ENCODE peak calls at places on chromosome 18, in nine cellular contexts. P is psoas muscle, V is coronary artery, X is mammary epithelial cell, U is A549, Z is heart left ventricle, K is cardiac muscle cell, B is PC-9, L is testis. W is an unnamed sample.

GRCh38 chr18:7370375-7370774 is 139.5 kb downstream of the LRRC30 start:
- DNase-seq in V (no peak), Z (no peak), P (peak; percentile 59), K (peak; percentile 46), L (peak; percentile 50), U (no peak), X (no peak), B (no peak), W (no peak)

GRCh38 chr18:71665131-71665530 is 879.0 kb downstream of the CBLN2 start:
- DNase-seq in K (no peak), L (no peak), V (no peak), X (no peak), U (no peak), P (no peak), Z (no peak), B (no peak), W (no peak)

GRCh38 chr18:582465-582864 is 2.3 kb downstream of the CETN1 start:
- DNase-seq in L (peak; percentile 20), V (no peak), Z (no peak), U (no peak), K (peak; percentile 32), P (no peak), X (no peak), B (no peak), W (peak; percentile 23)

GRCh38 chr18:53771664-53772063 is 452.8 kb downstream of the MBD2 start:
- DNase-seq in B (no peak), L (no peak), Z (no peak), U (no peak), V (no peak), K (no peak), P (no peak), X (no peak), W (no peak)

GRCh38 chr18:7272268-7273049 is 41.6 kb downstream of the LRRC30 start:
- DNase-seq in X (peak; percentile 56), B (peak; percentile 39), U (peak; percentile 33), V (no peak), P (peak; percentile 69), K (peak; percentile 88), L (peak; percentile 82), Z (peak; percentile 74), W (peak; percentile 75)

GRCh38 chr18:79904357-79905147 is 46.9 kb downstream of the SLC66A2 start:
- DNase-seq in U (no peak), K (no peak), V (no peak), X (peak; percentile 71), B (no peak), Z (peak; percentile 47), L (peak; percentile 12), P (no peak), W (no peak)

GRCh38 chr18:28715206-28715605 is 538.3 kb upstream of the CDH2 start:
- DNase-seq in L (no peak), V (no peak), U (no peak), B (no peak), X (no peak), P (no peak), Z (no peak), K (peak; percentile 42), W (peak; percentile 16)

GRCh38 chr18:58625839-58626238 is 3.1 kb downstream of the ALPK2 start:
- DNase-seq in P (no peak), V (no peak), Z (no peak), U (no peak), X (no peak), K (no peak), B (no peak), L (no peak), W (no peak)

GRCh38 chr18:32284284-32284683 is 94.4 kb downstream of the MEP1B start:
- DNase-seq in U (no peak), Z (no peak), V (no peak), K (no peak), L (no peak), P (no peak), X (no peak), B (no peak), W (no peak)

GRCh38 chr18:5628512-5629255 is 84.9 kb upstream of the EPB41L3 start:
- DNase-seq in U (no peak), L (peak; percentile 45), P (peak; percentile 77), K (peak; percentile 58), V (no peak), X (peak; percentile 5), Z (peak; percentile 75), B (no peak), W (peak; percentile 24)

GRCh38 chr18:42255908-42256765 is 301.1 kb downstream of the PIK3C3 start:
- DNase-seq in K (no peak), L (no peak), V (no peak), Z (no peak), P (no peak), U (no peak), B (no peak), X (peak; percentile 67), W (no peak)

GRCh38 chr18:44704137-44704791 is 23.6 kb downstream of the SETBP1 start:
- DNase-seq in B (no peak), X (no peak), P (no peak), K (no peak), V (no peak), L (no peak), Z (no peak), U (no peak), W (no peak)
- H3K4me3 ChIP-seq in B (no peak overlapping the region), X (no peak overlapping the region), P (no peak overlapping the region), K (no peak overlapping the region), V (no peak overlapping the region), L (no peak overlapping the region), Z (no peak overlapping the region), U (no peak overlapping the region), W (no peak overlapping the region)

DNA sequence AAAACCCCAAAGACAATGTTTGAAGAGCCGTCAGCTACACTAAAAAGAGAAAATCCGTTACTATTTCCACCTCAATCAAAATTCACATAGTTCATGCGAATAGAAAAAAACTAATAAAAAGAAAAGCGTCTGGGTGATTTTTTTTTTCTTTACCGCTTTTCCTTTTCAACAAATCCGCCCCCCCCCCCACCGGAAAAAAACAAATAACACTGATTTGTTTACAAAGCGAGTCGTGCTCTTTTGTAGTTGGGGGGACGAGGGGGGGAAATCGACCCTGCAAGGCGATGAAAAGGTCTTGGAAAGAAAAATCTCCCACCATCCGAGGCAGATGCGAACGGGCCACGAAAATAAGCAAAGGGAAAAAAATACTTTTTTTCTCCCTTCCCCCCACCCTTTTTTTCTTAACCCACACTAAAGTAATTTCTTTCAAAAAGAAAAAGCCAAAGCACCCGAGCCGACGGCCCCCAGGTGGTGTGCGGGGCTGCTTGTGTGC is 640 bp downstream of the ZNF521 start:
- DNase-seq in V (no peak), P (no peak), L (no peak), U (no peak), X (no peak), Z (no peak), K (no peak), B (no peak), W (peak; percentile 1)
- TF ChIP-seq CTCF in V (no peak), P (no peak), L (no peak), U (no peak), X (no peak), Z (no peak), K (no peak), B (no peak), W (no peak)

DNA sequence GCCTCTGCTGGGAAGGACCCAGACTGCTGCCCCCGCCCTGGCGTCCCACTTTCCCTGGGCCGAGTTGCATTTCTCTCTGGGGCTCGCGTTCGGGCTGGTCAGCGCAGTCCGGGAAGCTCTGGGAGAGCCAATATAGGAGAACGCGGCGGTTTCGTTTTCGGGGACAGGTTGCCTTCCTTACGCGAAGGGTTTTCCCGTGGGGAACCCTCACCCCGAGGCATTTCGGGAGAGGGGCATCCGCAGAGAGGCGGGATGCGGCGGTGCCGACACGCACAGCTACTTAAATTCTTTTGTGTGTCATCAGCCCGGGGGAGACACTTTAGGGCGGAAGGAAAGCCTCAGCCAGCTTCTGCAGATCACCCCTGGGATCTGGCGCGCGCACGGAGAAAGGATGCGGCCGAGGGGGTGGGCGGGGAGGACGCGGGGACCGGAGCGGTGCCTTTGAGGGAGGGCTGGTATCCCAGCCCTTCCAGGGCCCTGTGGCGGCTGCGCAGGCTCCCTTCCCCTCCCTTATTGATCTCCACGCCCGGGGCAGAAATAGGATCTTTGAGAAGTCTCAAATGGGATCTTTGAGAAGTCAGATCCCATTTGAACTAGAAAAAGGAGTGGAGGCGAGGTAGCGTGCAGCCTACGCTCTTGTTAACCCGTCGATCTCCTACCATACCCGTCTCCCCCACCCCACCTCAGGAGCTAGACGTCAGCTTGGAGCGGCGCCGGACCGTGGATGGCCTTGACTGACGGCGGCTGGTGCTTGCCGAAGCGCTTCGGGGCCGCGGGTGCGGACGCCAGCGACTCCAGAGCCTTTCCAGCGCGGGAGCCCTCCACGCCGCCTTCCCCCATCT is 1.3 kb downstream of the GATA6 start:
- DNase-seq in K (peak; percentile 82), L (peak; percentile 63), X (peak; percentile 70), Z (peak; percentile 82), P (peak; percentile 62), B (peak; percentile 52), U (peak; percentile 15), V (peak; percentile 82), W (peak; percentile 66)
- H3K4me3 ChIP-seq in K (peak overlapping the region; percentile 94), L (peak overlapping the region; percentile 80), X (peak overlapping the region; percentile 67), Z (peak overlapping the region; percentile 83), P (peak overlapping the region; percentile 85), B (peak overlapping the region; percentile 73), U (peak overlapping the region; percentile 72), V (peak overlapping the region; percentile 90), W (peak overlapping the region; percentile 84)

GRCh38 chr18:75859533-75859932 is 432.0 kb upstream of the SMIM21 start:
- DNase-seq in L (no peak), U (no peak), X (no peak), B (no peak), Z (no peak), P (no peak), K (no peak), V (no peak), W (no peak)

GRCh38 chr18:75858754-75859153 is 431.3 kb upstream of the SMIM21 start:
- DNase-seq in V (no peak), L (no peak), U (no peak), Z (no peak), X (no peak), K (no peak), P (no peak), B (no peak), W (no peak)

GRCh38 chr18:75857558-75857957 is 430.1 kb upstream of the SMIM21 start:
- DNase-seq in L (no peak), P (no peak), B (no peak), K (no peak), U (no peak), X (no peak), V (no peak), Z (no peak), W (no peak)

GRCh38 chr18:75854808-75855207 is 427.3 kb upstream of the SMIM21 start:
- DNase-seq in V (no peak), K (no peak), Z (no peak), L (no peak), P (no peak), B (no peak), U (no peak), X (no peak), W (no peak)

GRCh38 chr18:75854174-75854573 is 426.7 kb upstream of the SMIM21 start:
- DNase-seq in V (no peak), L (peak; percentile 73), B (no peak), Z (no peak), X (no peak), K (no peak), P (no peak), U (peak; percentile 5), W (no peak)
- TF ChIP-seq CTCF in V (no peak), L (peak; percentile 3), B (peak; percentile 66), Z (no peak), X (peak; percentile 25), K (no peak), P (peak; percentile 9), U (no peak), W (peak; percentile 37)

DNA sequence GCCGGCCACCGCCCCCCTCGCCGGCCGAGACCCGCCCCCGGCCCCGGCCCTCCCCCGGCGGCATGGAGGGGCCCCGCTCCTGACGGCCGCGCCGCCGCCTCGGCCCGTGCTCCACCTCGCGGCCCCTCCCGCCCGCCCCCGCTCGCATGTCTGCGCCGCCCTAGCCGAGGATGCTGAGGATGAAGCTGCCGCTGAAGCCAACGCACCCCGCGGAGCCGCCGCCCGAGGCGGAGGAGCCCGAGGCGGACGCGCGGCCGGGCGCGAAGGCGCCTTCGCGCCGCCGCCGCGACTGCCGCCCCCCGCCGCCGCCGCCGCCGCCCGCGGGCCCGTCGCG is 397 bp downstream of the ZCCHC2 start:
- DNase-seq in K (no peak), V (no peak), P (no peak), L (no peak), B (no peak), U (no peak), Z (no peak), X (no peak), W (no peak)
- H3K4me3 ChIP-seq in K (peak overlapping the region; percentile 70), V (peak overlapping the region; percentile 98), P (peak overlapping the region; percentile 95), L (peak overlapping the region; percentile 74), B (peak overlapping the region; percentile 60), U (peak overlapping the region; percentile 92), Z (peak overlapping the region; percentile 88), X (peak overlapping the region; percentile 96), W (peak overlapping the region; percentile 77)

W was measured in AG10803.